ENCODE peak calls at places on chromosomes 6 and 20, in six cellular contexts. C, M, F, Z, R and T are unnamed samples.

GRCh38 chr6:148979006-148979901 is 232.4 kb downstream of the UST start:
- DNase-seq in R (no peak), M (no peak), Z (no peak), F (no peak), C (no peak), T (no peak)

GRCh38 chr6:156777866-156778614 is 862 bp downstream of the ARID1B start:
- DNase-seq in F (peak), Z (peak), R (peak), C (peak), M (peak), T (peak)

GRCh38 chr6:131288214-131288613 is 152.9 kb downstream of the AKAP7 start:
- DNase-seq in M (no peak), Z (no peak), R (no peak), F (no peak), C (no peak), T (no peak)

GRCh38 chr6:3962897-3963296 is 113.7 kb downstream of the FAM50B start:
- DNase-seq in R (no peak), M (no peak), C (peak), Z (no peak), F (no peak), T (no peak)

GRCh38 chr20:1953616-1954015 is 40.2 kb downstream of the PDYN start:
- DNase-seq in F (peak), Z (no peak), R (no peak), M (no peak), C (no peak), T (no peak)

GRCh38 chr6:140644017-140644416 is 1269.6 kb upstream of the CITED2 start:
- DNase-seq in M (no peak), R (no peak), Z (no peak), F (no peak), C (no peak), T (no peak)

GRCh38 chr6:167703781-167704180 is 122.9 kb upstream of the AFDN start:
- DNase-seq in Z (no peak), F (no peak), R (no peak), C (no peak), M (no peak), T (no peak)

GRCh38 chr6:168560126-168560525 is 119.1 kb downstream of the SMOC2 start:
- DNase-seq in C (no peak), M (no peak), F (no peak), Z (no peak), R (no peak), T (no peak)

GRCh38 chr6:18586133-18586532 is 199.0 kb downstream of the RNF144B start:
- DNase-seq in R (no peak), C (no peak), F (no peak), M (no peak), Z (no peak), T (no peak)

GRCh38 chr20:61848851-61849250 is 216.8 kb downstream of the TAF4 start:
- DNase-seq in R (no peak), M (no peak), C (no peak), F (no peak), Z (no peak), T (no peak)

GRCh38 chr6:135540207-135540877 is 42.8 kb upstream of the AHI1 start:
- DNase-seq in F (no peak), Z (no peak), C (peak), R (no peak), M (no peak), T (no peak)
- TF ChIP-seq CTCF in F (no peak), Z (peak), C (peak), R (no peak), M (peak), T (peak)

DNA sequence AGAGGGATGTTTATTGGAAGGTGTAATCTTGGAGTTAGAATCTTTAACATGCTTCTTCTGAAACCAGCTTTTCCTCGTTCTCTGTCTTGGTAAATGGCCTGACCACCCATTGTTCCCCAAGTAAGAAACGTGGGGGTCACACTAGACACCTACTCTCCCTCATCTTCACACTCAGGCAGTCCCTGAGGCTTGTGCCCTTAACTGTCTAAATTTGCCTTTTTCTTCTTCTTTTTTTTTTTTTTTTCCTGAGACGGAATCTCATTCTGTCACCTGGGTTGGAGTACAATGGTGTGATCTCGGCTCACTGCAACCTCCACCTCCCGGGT is 16.2 kb upstream of the ARFGEF2 start:
- DNase-seq in R (no peak), M (no peak), F (no peak), C (no peak), Z (no peak), T (no peak)
- TF ChIP-seq CTCF in R (peak), M (no peak), F (peak), C (no peak), Z (peak), T (no peak)

GRCh38 chr20:3710027-3710426 is 2.4 kb downstream of the SIGLEC1 start:
- DNase-seq in C (no peak), M (no peak), R (no peak), Z (no peak), F (no peak), T (no peak)
- TF ChIP-seq CTCF in C (no peak), M (no peak), R (no peak), Z (no peak), F (peak), T (no peak)

DNA sequence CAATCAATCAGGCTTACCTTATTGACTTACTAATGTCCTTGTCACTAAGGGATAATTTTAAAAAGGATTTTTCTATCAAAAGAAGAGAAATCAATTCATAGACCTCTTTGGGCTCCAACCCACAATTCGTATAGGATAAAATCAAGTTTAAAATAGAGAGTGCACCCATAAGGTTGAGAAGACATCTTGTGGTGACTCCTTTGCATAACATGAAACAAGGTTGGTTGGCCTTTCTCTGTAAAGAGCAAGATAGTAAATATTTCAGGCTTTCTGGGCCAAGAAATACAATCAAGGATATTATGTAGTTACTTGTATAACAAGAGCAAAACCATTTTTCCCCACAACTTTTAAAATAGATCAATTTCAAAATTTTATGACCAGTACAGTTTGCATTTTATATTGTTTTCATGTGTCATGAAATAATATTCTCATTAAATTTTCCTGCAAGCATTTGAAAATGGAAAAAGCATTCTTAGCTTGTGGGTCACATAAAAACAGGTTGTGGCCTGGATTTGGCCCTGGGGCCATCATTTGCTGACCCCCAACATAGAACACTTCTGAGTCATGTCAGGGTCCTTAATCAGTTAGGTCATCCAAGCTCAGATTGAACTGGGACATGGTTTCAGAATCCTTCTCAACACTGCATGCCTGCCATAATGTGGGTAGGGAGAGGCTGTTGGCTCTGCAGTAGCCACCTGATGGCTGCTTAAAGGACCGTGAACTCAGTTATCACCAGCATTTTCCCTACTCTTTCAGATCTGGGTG is 76.7 kb downstream of the MYB start:
- DNase-seq in C (no peak), M (no peak), R (no peak), F (no peak), Z (no peak), T (no peak)
- TF ChIP-seq CTCF in C (peak), M (peak), R (no peak), F (peak), Z (peak), T (peak)

DNA sequence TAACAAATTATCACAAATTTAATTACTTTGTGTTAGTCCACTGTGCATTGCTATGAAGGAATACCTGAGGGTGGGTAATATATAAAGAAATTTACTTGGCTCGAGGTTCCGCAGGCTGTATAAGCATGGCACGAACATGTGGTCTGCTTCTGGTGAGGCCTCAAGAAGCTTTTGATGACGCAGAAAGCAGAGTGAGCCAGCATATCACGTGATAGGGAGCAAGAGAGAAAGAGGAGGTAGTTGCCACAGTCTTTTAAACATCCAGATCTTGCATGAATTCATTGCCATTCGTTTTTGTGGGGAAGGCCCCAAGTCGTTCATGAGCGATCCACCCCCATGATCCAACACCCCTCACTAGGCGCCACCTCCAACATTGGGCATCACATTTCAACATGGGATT is 733.7 kb downstream of the GRIK2 start:
- DNase-seq in M (no peak), R (no peak), Z (no peak), F (no peak), C (no peak), T (no peak)
- TF ChIP-seq CTCF in M (no peak), R (no peak), Z (no peak), F (no peak), C (no peak), T (no peak)

GRCh38 chr6:157954150-157955117 is 27.2 kb upstream of the SYNJ2 start:
- DNase-seq in Z (no peak), C (no peak), R (no peak), M (no peak), F (no peak), T (no peak)
- TF ChIP-seq CTCF in Z (no peak), C (no peak), R (no peak), M (no peak), F (no peak), T (no peak)

GRCh38 chr6:115969207-115969929 is 91.3 kb downstream of the FRK start:
- DNase-seq in M (no peak), R (no peak), F (no peak), Z (no peak), C (peak), T (no peak)
- TF ChIP-seq CTCF in M (no peak), R (no peak), F (no peak), Z (no peak), C (no peak), T (no peak)

GRCh38 chr6:150004101-150004782 is 21.1 kb downstream of the RAET1L start:
- DNase-seq in Z (no peak), M (peak), F (peak), C (no peak), R (no peak), T (peak)

GRCh38 chr6:150005761-150006651 is 19.3 kb downstream of the RAET1L start:
- DNase-seq in M (no peak), R (no peak), C (no peak), Z (no peak), F (no peak), T (no peak)

GRCh38 chr6:150006961-150007464 is 18.3 kb downstream of the RAET1L start:
- DNase-seq in R (no peak), F (peak), C (no peak), M (peak), Z (no peak), T (peak)

GRCh38 chr6:150002710-150003109 is 22.6 kb downstream of the RAET1L start:
- DNase-seq in M (no peak), R (no peak), F (no peak), C (no peak), Z (no peak), T (no peak)

DNA sequence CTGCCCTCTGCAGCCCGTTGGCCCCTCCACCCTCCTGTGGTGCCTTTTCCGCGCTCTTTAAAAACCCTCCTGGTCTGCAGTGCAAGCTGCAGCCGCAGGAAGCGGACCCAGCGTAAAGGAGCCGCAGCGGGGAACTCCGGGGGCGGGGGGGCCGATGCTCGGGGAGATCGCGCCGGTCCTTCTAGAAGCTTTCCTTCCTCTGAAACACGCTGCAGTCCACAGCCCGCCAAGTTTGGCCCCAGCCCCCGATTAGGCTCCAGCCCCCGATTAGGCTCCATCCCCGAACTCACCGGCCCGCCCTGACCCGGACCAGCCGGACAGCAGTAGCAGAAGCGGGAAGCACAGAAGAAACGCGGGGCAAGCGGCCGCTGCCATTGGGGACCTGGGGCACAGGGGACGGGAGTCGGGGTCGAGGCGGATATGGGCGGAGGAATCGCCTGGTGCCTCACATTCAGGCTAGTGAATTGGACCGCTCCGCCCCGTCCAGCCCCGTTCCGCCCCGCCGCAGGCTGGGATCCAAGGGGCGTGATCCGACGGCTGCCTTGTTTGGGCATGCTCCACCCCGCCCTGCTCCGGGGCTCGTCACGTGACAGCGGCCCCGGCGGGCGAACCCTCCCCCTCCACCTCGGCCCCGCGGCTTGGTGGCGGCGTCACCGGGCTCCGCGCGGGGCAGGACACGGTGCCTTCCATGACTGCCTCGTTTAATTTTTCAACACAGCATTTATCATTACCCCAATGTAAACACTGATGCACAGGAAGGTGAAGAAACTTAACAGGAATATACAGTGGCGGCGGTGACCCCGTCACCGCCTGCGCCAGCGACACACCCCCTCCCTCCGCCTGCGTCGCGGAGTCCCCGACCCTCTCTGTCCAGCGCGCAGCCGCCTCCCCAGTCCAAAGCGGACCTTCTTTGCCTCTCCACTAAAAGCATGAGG is 20.3 kb downstream of the RAET1L start:
- DNase-seq in Z (peak), C (peak), M (peak), F (peak), R (peak), T (peak)
- TF ChIP-seq CTCF in Z (peak), C (no peak), M (no peak), F (peak), R (no peak), T (no peak)

GRCh38 chr6:44470106-44470446 is 82.6 kb downstream of the CDC5L start:
- DNase-seq in C (no peak), Z (no peak), F (no peak), R (no peak), M (no peak), T (no peak)
- TF ChIP-seq CTCF in C (no peak), Z (peak), F (peak), R (peak), M (no peak), T (no peak)

GRCh38 chr6:77786935-77787629 is 134.2 kb downstream of the MEI4 start:
- DNase-seq in R (no peak), C (no peak), M (no peak), Z (no peak), F (no peak), T (no peak)
- TF ChIP-seq CTCF in R (no peak), C (no peak), M (no peak), Z (no peak), F (no peak), T (no peak)